ENCODE peak calls at places on chromosomes 3 and 15, in six cellular contexts. M is GM12891, A is NT2/D1, N is GM12865, O is memory B cell, K is GM23248. E is an unnamed sample.

GRCh38 chr3:28240440-28240839 is 979 bp upstream of the CMC1 start:
- DNase-seq in M (no peak), A (no peak), N (no peak), O (no peak), K (no peak), E (no peak)

GRCh38 chr15:75718326-75718725 is 5.7 kb upstream of the CSPG4 start:
- DNase-seq in M (no peak), A (no peak), N (no peak), O (no peak), K (peak), E (no peak)

GRCh38 chr3:32398531-32398930 is 6.9 kb downstream of the CMTM7 start:
- DNase-seq in M (no peak), A (no peak), N (no peak), O (no peak), K (no peak), E (no peak)

GRCh38 chr3:156307704-156308103 is 187.3 kb downstream of the KCNAB1 start:
- DNase-seq in M (no peak), A (no peak), N (no peak), O (no peak), K (peak), E (no peak)

GRCh38 chr15:86432861-86433260 is 353.2 kb downstream of the AGBL1 start:
- DNase-seq in M (no peak), A (no peak), N (no peak), O (no peak), K (no peak), E (no peak)

GRCh38 chr15:57205999-57206398 is 170.3 kb upstream of the CGNL1 start:
- DNase-seq in M (no peak), A (no peak), N (no peak), O (no peak), K (no peak), E (no peak)

GRCh38 chr3:55481918-55482495 is 5.1 kb downstream of the WNT5A start:
- DNase-seq in M (no peak), A (no peak), N (no peak), O (no peak), K (peak), E (no peak)

GRCh38 chr3:67077656-67078055 is 79.5 kb downstream of the KBTBD8 start:
- DNase-seq in M (no peak), A (no peak), N (no peak), O (no peak), K (peak), E (no peak)

GRCh38 chr15:93165737-93166136 is 76.7 kb upstream of the RGMA start:
- DNase-seq in M (no peak), A (no peak), N (no peak), O (no peak), K (no peak), E (no peak)

GRCh38 chr3:31891876-31892455 is 89.1 kb downstream of the OSBPL10 start:
- DNase-seq in M (no peak), A (no peak), N (no peak), O (no peak), K (no peak), E (no peak)

GRCh38 chr3:140911822-140912221 is 29.8 kb upstream of the SLC25A36 start:
- DNase-seq in M (no peak), A (no peak), N (no peak), O (no peak), K (no peak), E (no peak)

GRCh38 chr3:64321747-64322146 is 96.5 kb upstream of the PRICKLE2 start:
- DNase-seq in M (no peak), A (peak), N (no peak), O (no peak), K (peak), E (no peak)

GRCh38 chr15:76336254-76337046 is at the start of gene ISL2:
- DNase-seq in M (peak), A (peak), N (peak), O (peak), K (peak), E (peak)

GRCh38 chr3:31356941-31357340 is 175.8 kb upstream of the STT3B start:
- DNase-seq in M (no peak), A (no peak), N (no peak), O (no peak), K (peak), E (no peak)

GRCh38 chr15:78012643-78013077 is 64.9 kb downstream of the TBC1D2B start:
- DNase-seq in M (no peak), A (no peak), N (no peak), O (no peak), K (no peak), E (no peak)

GRCh38 chr3:118541791-118542190 is 492.9 kb downstream of the IGSF11 start:
- DNase-seq in M (no peak), A (no peak), N (no peak), O (no peak), K (no peak), E (no peak)

GRCh38 chr15:88376574-88377174 is 90.5 kb downstream of the MRPL46 start:
- DNase-seq in M (no peak), A (no peak), N (no peak), O (no peak), K (peak), E (no peak)

GRCh38 chr3:10334461-10334860 is 13.5 kb upstream of the SEC13 start:
- DNase-seq in M (no peak), A (no peak), N (no peak), O (no peak), K (peak), E (no peak)

GRCh38 chr3:40397912-40398311 is 10.9 kb downstream of the ENTPD3 start:
- DNase-seq in M (no peak), A (no peak), N (no peak), O (no peak), K (no peak), E (no peak)

GRCh38 chr3:15903776-15904720 is 106.3 kb upstream of the ANKRD28 start:
- DNase-seq in M (no peak), A (no peak), N (no peak), O (no peak), K (peak), E (no peak)

GRCh38 chr15:93103823-93104222 is 14.8 kb upstream of the RGMA start:
- DNase-seq in M (no peak), A (no peak), N (no peak), O (no peak), K (no peak), E (no peak)

GRCh38 chr15:87489902-87490301 is 766.6 kb downstream of the NTRK3 start:
- DNase-seq in M (no peak), A (no peak), N (no peak), O (no peak), K (no peak), E (no peak)

GRCh38 chr3:27575509-27575908 is 91.3 kb upstream of the SLC4A7 start:
- DNase-seq in M (no peak), A (no peak), N (no peak), O (no peak), K (no peak), E (no peak)

GRCh38 chr3:175951047-175951694 is 1092.0 kb downstream of the NAALADL2 start:
- DNase-seq in M (no peak), A (no peak), N (no peak), O (no peak), K (peak), E (no peak)

GRCh38 chr3:55974421-55974820 is 487.3 kb upstream of the WNT5A start:
- DNase-seq in M (no peak), A (no peak), N (no peak), O (no peak), K (no peak), E (no peak)

GRCh38 chr3:107641572-107642307 is 119.0 kb downstream of the BBX start:
- DNase-seq in M (no peak), A (no peak), N (peak), O (no peak), K (peak), E (no peak)

GRCh38 chr3:30457081-30457480 is 149.3 kb upstream of the TGFBR2 start:
- DNase-seq in M (no peak), A (no peak), N (no peak), O (no peak), K (peak), E (no peak)

E was measured in GM18507.